ENCODE peak calls at places on chromosomes 5 and 9, in ten cellular contexts. J, R, S, L, P, K, O, T, Q and U are unnamed samples.

GRCh38 chr9:87382902-87383301 is 114.8 kb upstream of the DAPK1 start:
- ATAC-seq in J (no peak), R (peak), S (peak), L (no peak), P (no peak), K (no peak), O (peak), T (no peak), Q (no peak), U (no peak)

GRCh38 chr9:75903785-75904360 is 13.4 kb downstream of the PCSK5 start:
- ATAC-seq in J (no peak), R (peak), S (no peak), L (no peak), P (peak), K (no peak), O (no peak), T (no peak), Q (no peak), U (peak)

GRCh38 chr9:120066315-120066714 is 513.7 kb downstream of the CDK5RAP2 start:
- ATAC-seq in J (no peak), R (no peak), S (no peak), L (no peak), P (no peak), K (no peak), O (no peak), T (no peak), Q (no peak), U (no peak)

GRCh38 chr5:6850033-6850432 is 136.8 kb downstream of the TENT4A start:
- ATAC-seq in J (no peak), R (no peak), S (no peak), L (no peak), P (peak), K (no peak), O (no peak), T (no peak), Q (no peak), U (no peak)

GRCh38 chr9:91577540-91577939 is 153.9 kb upstream of the NFIL3 start:
- ATAC-seq in J (no peak), R (no peak), S (no peak), L (no peak), P (no peak), K (no peak), O (no peak), T (no peak), Q (no peak), U (no peak)

GRCh38 chr5:95949810-95950209 is 11.8 kb downstream of the ELL2 start:
- ATAC-seq in J (no peak), R (no peak), S (no peak), L (no peak), P (no peak), K (no peak), O (no peak), T (no peak), Q (no peak), U (peak)

GRCh38 chr5:11596657-11597071 is 307.6 kb downstream of the CTNND2 start:
- ATAC-seq in J (no peak), R (no peak), S (no peak), L (no peak), P (no peak), K (peak), O (peak), T (no peak), Q (no peak), U (no peak)

GRCh38 chr9:89892053-89892419 is 287.2 kb downstream of the GADD45G start:
- ATAC-seq in J (no peak), R (no peak), S (peak), L (no peak), P (no peak), K (peak), O (peak), T (no peak), Q (no peak), U (no peak)

GRCh38 chr5:43560128-43560527 is 3.3 kb upstream of the PAIP1 start:
- ATAC-seq in J (no peak), R (no peak), S (no peak), L (no peak), P (no peak), K (no peak), O (no peak), T (no peak), Q (no peak), U (no peak)

GRCh38 chr9:63817622-63818518 is 1467.1 kb downstream of the FOXD4L5 start:
- ATAC-seq in J (peak), R (peak), S (peak), L (peak), P (peak), K (peak), O (peak), T (peak), Q (peak), U (peak)

GRCh38 chr9:115157245-115157674 is 39.3 kb upstream of the TNC start:
- ATAC-seq in J (no peak), R (peak), S (no peak), L (no peak), P (no peak), K (no peak), O (peak), T (no peak), Q (no peak), U (peak)

GRCh38 chr9:5460157-5460556 is 9.8 kb downstream of the CD274 start:
- ATAC-seq in J (no peak), R (no peak), S (no peak), L (no peak), P (no peak), K (no peak), O (no peak), T (no peak), Q (no peak), U (peak)

GRCh38 chr5:172274951-172275753 is 8.4 kb downstream of the UBTD2 start:
- ATAC-seq in J (peak), R (no peak), S (no peak), L (peak), P (peak), K (no peak), O (no peak), T (peak), Q (peak), U (peak)

GRCh38 chr5:52710310-52710971 is 77.3 kb upstream of the ITGA1 start:
- ATAC-seq in J (peak), R (no peak), S (no peak), L (no peak), P (no peak), K (peak), O (no peak), T (no peak), Q (no peak), U (no peak)

GRCh38 chr5:172795401-172795977 is 24.5 kb upstream of the DUSP1 start:
- ATAC-seq in J (no peak), R (no peak), S (peak), L (no peak), P (no peak), K (peak), O (peak), T (no peak), Q (no peak), U (no peak)

GRCh38 chr5:135398160-135398854 is 724 bp downstream of the MACROH2A1 start:
- ATAC-seq in J (peak), R (peak), S (peak), L (peak), P (peak), K (peak), O (peak), T (peak), Q (peak), U (peak)

GRCh38 chr5:107215581-107215980 is 455.2 kb downstream of the EFNA5 start:
- ATAC-seq in J (no peak), R (no peak), S (no peak), L (no peak), P (no peak), K (no peak), O (no peak), T (no peak), Q (no peak), U (no peak)

GRCh38 chr9:117188394-117188793 is 226.5 kb downstream of the ASTN2 start:
- ATAC-seq in J (no peak), R (no peak), S (no peak), L (no peak), P (no peak), K (no peak), O (no peak), T (no peak), Q (no peak), U (no peak)

GRCh38 chr5:30500513-30500912 is 693.0 kb upstream of the CDH6 start:
- ATAC-seq in J (no peak), R (no peak), S (no peak), L (no peak), P (no peak), K (no peak), O (no peak), T (no peak), Q (no peak), U (no peak)

GRCh38 chr5:148482697-148483462 is 99.1 kb downstream of the FBXO38 start:
- ATAC-seq in J (peak), R (peak), S (peak), L (peak), P (peak), K (peak), O (peak), T (no peak), Q (peak), U (peak)

GRCh38 chr9:89477811-89478583 is 19.9 kb downstream of the SEMA4D start:
- ATAC-seq in J (peak), R (no peak), S (peak), L (peak), P (peak), K (peak), O (peak), T (peak), Q (peak), U (peak)

GRCh38 chr9:94250456-94250855 is 8.6 kb upstream of the ZNF169 start:
- ATAC-seq in J (no peak), R (no peak), S (no peak), L (peak), P (no peak), K (no peak), O (no peak), T (no peak), Q (peak), U (peak)

GRCh38 chr5:150674376-150674821 is 13.3 kb downstream of the MYOZ3 start:
- ATAC-seq in J (no peak), R (no peak), S (peak), L (no peak), P (no peak), K (no peak), O (peak), T (no peak), Q (no peak), U (no peak)

GRCh38 chr9:90251311-90251710 is 391.3 kb downstream of the DIRAS2 start:
- ATAC-seq in J (no peak), R (no peak), S (no peak), L (no peak), P (no peak), K (no peak), O (no peak), T (no peak), Q (no peak), U (no peak)